ENCODE peak calls at places on chromosomes 11 and 22, in five cellular contexts. E is activated T-helper 1 cell treated with Interleukin-2 at 50 U/mL for 16 hours, D is OCI-LY7, Y is AG04450, C is ELF-1. M is an unnamed sample.

GRCh38 chr11:101915811-101916291 is 471 bp downstream of the ANGPTL5 start:
- DNase-seq in C (no peak), D (peak; percentile 77), Y (no peak), E (no peak), M (no peak)

GRCh38 chr11:31782243-31782642 is 28.9 kb downstream of the PAX6 start:
- DNase-seq in Y (no peak), C (no peak), D (no peak), E (no peak), M (no peak)

GRCh38 chr22:27124336-27125023 is 467.1 kb downstream of the MIAT start:
- DNase-seq in E (no peak), D (no peak), C (no peak), Y (no peak), M (peak; percentile 48)

GRCh38 chr11:57680552-57680874 is 12.6 kb downstream of the ZDHHC5 start:
- DNase-seq in Y (no peak), D (no peak), E (no peak), C (no peak), M (no peak)

GRCh38 chr11:11937957-11938356 is 70.5 kb downstream of the DKK3 start:
- DNase-seq in E (no peak), Y (no peak), C (no peak), D (no peak), M (no peak)

GRCh38 chr22:19966908-19967750 is 25.5 kb upstream of the TXNRD2 start:
- DNase-seq in E (no peak), Y (no peak), D (no peak), C (no peak), M (no peak)

GRCh38 chr22:35552186-35552842 is 11.7 kb downstream of the RASD2 start:
- DNase-seq in C (peak; percentile 92), E (peak; percentile 71), Y (no peak), D (peak; percentile 94), M (no peak)

GRCh38 chr11:131906963-131907362 is 536.5 kb downstream of the NTM start:
- DNase-seq in D (no peak), Y (no peak), E (no peak), C (no peak), M (no peak)

GRCh38 chr11:78281511-78281910 is 92.8 kb downstream of the USP35 start:
- DNase-seq in D (no peak), E (no peak), Y (no peak), C (no peak), M (no peak)

GRCh38 chr11:92211576-92212167 is 12.9 kb upstream of the FAT3 start:
- DNase-seq in C (peak; percentile 47), Y (peak; percentile 7), D (no peak), E (no peak), M (peak; percentile 11)

GRCh38 chr22:44139773-44140172 is 41.0 kb upstream of the PARVG start:
- DNase-seq in E (no peak), Y (no peak), C (no peak), D (no peak), M (no peak)

GRCh38 chr11:6631356-6631890 is 12.2 kb upstream of the TPP1 start:
- DNase-seq in Y (no peak), E (no peak), C (no peak), D (no peak), M (no peak)

GRCh38 chr11:67439321-67440228 is 2.1 kb upstream of the PTPRCAP start:
- DNase-seq in C (no peak), Y (no peak), E (no peak), D (no peak), M (peak; percentile 49)

GRCh38 chr11:92846542-92847125 is 122.8 kb upstream of the MTNR1B start:
- DNase-seq in D (no peak), Y (no peak), C (no peak), E (no peak), M (no peak)

GRCh38 chr11:2804189-2804588 is 81.4 kb downstream of the CDKN1C start:
- DNase-seq in D (no peak), Y (no peak), E (no peak), C (no peak), M (no peak)

GRCh38 chr11:68646832-68647231 is 37.5 kb upstream of the GAL start:
- DNase-seq in D (no peak), C (no peak), Y (no peak), E (no peak), M (no peak)

GRCh38 chr11:116073854-116074837 is 569.9 kb upstream of the CADM1 start:
- DNase-seq in Y (no peak), E (no peak), D (no peak), C (peak; percentile 42), M (peak; percentile 19)

GRCh38 chr22:31248138-31248745 is 36.1 kb downstream of the LIMK2 start:
- DNase-seq in C (peak; percentile 95), E (peak; percentile 38), Y (peak; percentile 80), D (peak; percentile 53), M (peak; percentile 83)

GRCh38 chr11:125976156-125976555 is 30.3 kb downstream of the VSIG10L2 start:
- DNase-seq in D (no peak), E (no peak), Y (no peak), C (no peak), M (no peak)

GRCh38 chr11:8063319-8063718 is 17.7 kb upstream of the TUB start:
- DNase-seq in Y (no peak), C (no peak), E (no peak), D (no peak), M (no peak)

M was measured in body of pancreas.